ENCODE peak calls at places on chromosomes 5 and 9, in nine cellular contexts. V is fibroblast of the aortic adventitia; H is stimulated activated CD8-positive, alpha-beta memory T cell treated with anti-CD3 and anti-CD28 coated beads, Interleukin-2, amount 100 ng/mL, for 1 hour; Y is HS-5; E is NCI-H460; A is NAMALWA; P is MV-4-11; N is HFFc6; W is hypothalamus. T is an unnamed sample.
A peak's percentile ranks its signal among the peaks of the same experiment; 100 is the strongest.

GRCh38 chr9:25353783-25354182 is 324.5 kb downstream of the TUSC1 start:
- DNase-seq in A (no peak), W (no peak), E (no peak), N (no peak), V (no peak), H (no peak), P (no peak), Y (no peak), T (no peak)

GRCh38 chr5:169706758-169707450 is 69.8 kb downstream of the DOCK2 start:
- DNase-seq in H (no peak), Y (peak; percentile 80), W (no peak), N (peak; percentile 83), A (no peak), V (peak; percentile 77), P (no peak), E (no peak), T (no peak)

GRCh38 chr9:21316860-21317259 is 11.7 kb upstream of the IFNA5 start:
- DNase-seq in P (no peak), V (no peak), N (no peak), Y (no peak), E (no peak), A (no peak), W (no peak), H (no peak), T (no peak)

GRCh38 chr9:1267141-1267570 is 217.0 kb downstream of the DMRT2 start:
- DNase-seq in E (no peak), V (no peak), N (no peak), H (no peak), P (peak; percentile 37), W (no peak), Y (no peak), A (no peak), T (no peak)

GRCh38 chr9:104831681-104832080 is 67.8 kb downstream of the NIPSNAP3B start:
- DNase-seq in E (no peak), W (no peak), A (no peak), Y (no peak), V (peak; percentile 45), H (no peak), P (no peak), N (peak; percentile 86), T (no peak)

GRCh38 chr9:94714494-94714893 is 12.0 kb upstream of the AOPEP start:
- DNase-seq in V (no peak), P (no peak), W (no peak), E (no peak), A (no peak), H (no peak), N (peak; percentile 11), Y (no peak), T (no peak)

GRCh38 chr5:127229185-127229889 is 61.3 kb upstream of the MEGF10 start:
- DNase-seq in W (no peak), V (peak; percentile 25), N (peak; percentile 3), Y (no peak), H (peak; percentile 8), E (no peak), A (no peak), P (peak; percentile 82), T (peak; percentile 71)

GRCh38 chr9:88994820-88995180 is 3.5 kb downstream of the S1PR3 start:
- DNase-seq in H (no peak), V (peak; percentile 77), N (peak; percentile 56), W (no peak), E (no peak), P (no peak), Y (peak; percentile 45), A (no peak), T (no peak)

GRCh38 chr9:36872641-36873040 is 161.4 kb downstream of the PAX5 start:
- DNase-seq in Y (no peak), A (no peak), P (no peak), E (no peak), N (no peak), V (no peak), H (no peak), W (no peak), T (no peak)

GRCh38 chr5:172958268-172959046 is 767 bp upstream of the RPL26L1 start:
- DNase-seq in P (peak; percentile 41), E (peak; percentile 40), A (peak; percentile 70), Y (no peak), N (no peak), H (peak; percentile 44), W (peak; percentile 16), V (peak; percentile 52), T (peak; percentile 45)

GRCh38 chr9:3750311-3750710 is 224.5 kb upstream of the RFX3 start:
- DNase-seq in A (no peak), E (no peak), Y (no peak), P (no peak), H (no peak), N (no peak), W (no peak), V (no peak), T (no peak)

GRCh38 chr9:120698766-120699165 is 15.5 kb downstream of the MEGF9 start:
- DNase-seq in Y (no peak), A (no peak), N (no peak), P (no peak), H (no peak), V (peak; percentile 22), W (no peak), E (no peak), T (no peak)

GRCh38 chr9:120348951-120349429 is 231.0 kb downstream of the CDK5RAP2 start:
- DNase-seq in W (no peak), Y (no peak), N (peak; percentile 16), E (peak; percentile 58), A (peak; percentile 42), P (no peak), V (peak; percentile 56), H (no peak), T (peak; percentile 26)

GRCh38 chr5:141349917-141350619 is at the start of gene PCDHGB1:
- DNase-seq in V (peak; percentile 67), W (no peak), N (peak; percentile 53), A (peak; percentile 92), Y (no peak), H (no peak), E (peak; percentile 66), P (no peak), T (peak; percentile 51)

GRCh38 chr9:99026956-99027298 is 78.0 kb upstream of the TGFBR1 start:
- DNase-seq in N (no peak), W (no peak), E (no peak), V (no peak), H (no peak), Y (no peak), P (no peak), A (no peak), T (no peak)

GRCh38 chr5:56124885-56125250 is 108.3 kb downstream of the ANKRD55 start:
- DNase-seq in A (no peak), P (peak; percentile 63), N (no peak), Y (no peak), E (no peak), W (no peak), V (peak; percentile 28), H (no peak), T (no peak)

T was measured in AML-193.